ENCODE peak calls at places on chromosomes 13 and 19, in four cellular contexts. V is LoVo, Q is NCI-H1092 treated with DMSO at 0.1 percent for 48 hours, G is nucleus accumbens. I is an unnamed sample.

GRCh38 chr19:20558571-20558970 is 7.0 kb downstream of the ZNF737 start:
- DNase-seq in G (no peak), Q (no peak), V (no peak), I (no peak)

GRCh38 chr19:1080360-1081161 is 13.6 kb downstream of the ARHGAP45 start:
- DNase-seq in G (no peak), V (no peak), Q (no peak), I (no peak)

GRCh38 chr19:18225702-18226468 is at the start of gene PDE4C:
- DNase-seq in V (no peak), G (no peak), Q (no peak), I (no peak)

GRCh38 chr19:14479985-14480694 is 5.0 kb upstream of the PTGER1 start:
- DNase-seq in Q (no peak), V (no peak), G (no peak), I (no peak)

GRCh38 chr13:112968910-112969691 is at the start of gene MCF2L:
- DNase-seq in V (peak), Q (peak), G (peak), I (peak)

GRCh38 chr19:35216026-35216832 is 12.3 kb downstream of the FAM187B start:
- DNase-seq in Q (no peak), G (no peak), V (no peak), I (no peak)

GRCh38 chr19:10293637-10294367 is 4.0 kb downstream of the ICAM5 start:
- DNase-seq in G (no peak), V (no peak), Q (no peak), I (no peak)

GRCh38 chr19:57978586-57979289 is 4.4 kb upstream of the C19orf18 start:
- DNase-seq in V (no peak), G (no peak), Q (no peak), I (no peak)

GRCh38 chr19:55085923-55086715 is 10.4 kb downstream of the EPS8L1 start:
- DNase-seq in Q (no peak), G (no peak), V (no peak), I (no peak)

GRCh38 chr13:81671103-81671502 is 1330.2 kb upstream of the SPRY2 start:
- DNase-seq in Q (no peak), G (no peak), V (no peak), I (no peak)

GRCh38 chr19:40387151-40387550 is 2.8 kb downstream of the HIPK4 start:
- DNase-seq in V (no peak), Q (no peak), G (no peak), I (no peak)

GRCh38 chr19:37594982-37595382 is 306 bp downstream of the ZNF540 start:
- DNase-seq in V (no peak), G (no peak), Q (peak), I (peak)

GRCh38 chr19:46466536-46467199 is 4.7 kb downstream of the PNMA8A start:
- DNase-seq in Q (no peak), G (no peak), V (no peak), I (peak)

GRCh38 chr13:70604448-70604847 is 496.2 kb upstream of the KLHL1 start:
- DNase-seq in Q (no peak), G (no peak), V (no peak), I (no peak)

GRCh38 chr19:47012620-47013019 is 7.0 kb upstream of the NPAS1 start:
- DNase-seq in G (no peak), Q (no peak), V (no peak), I (no peak)

GRCh38 chr13:31913459-31913858 is 118.1 kb upstream of the FRY start:
- DNase-seq in Q (no peak), V (no peak), G (no peak), I (no peak)

GRCh38 chr13:66778461-66778860 is 451.7 kb downstream of the PCDH9 start:
- DNase-seq in G (no peak), V (no peak), Q (no peak), I (no peak)

GRCh38 chr13:107361666-107362065 is 793.7 kb upstream of the ARGLU1 start:
- DNase-seq in Q (no peak), G (no peak), V (no peak), I (no peak)

GRCh38 chr13:97386832-97387486 is 47.0 kb upstream of the RAP2A start:
- DNase-seq in Q (no peak), V (no peak), G (no peak), I (no peak)

GRCh38 chr19:44752123-44752815 is 3.8 kb downstream of the BCL3 start:
- DNase-seq in G (no peak), V (no peak), Q (no peak), I (no peak)

GRCh38 chr19:29417048-29417447 is 108.7 kb upstream of the VSTM2B start:
- DNase-seq in V (no peak), Q (no peak), G (no peak), I (no peak)

GRCh38 chr13:76799696-76800095 is 86.5 kb downstream of the KCTD12 start:
- DNase-seq in Q (peak), G (no peak), V (peak), I (no peak)

GRCh38 chr13:109344552-109345157 is 441.7 kb downstream of the IRS2 start:
- DNase-seq in V (peak), Q (no peak), G (no peak), I (peak)

GRCh38 chr19:55437410-55437809 is 5.7 kb downstream of the SHISA7 start:
- DNase-seq in G (no peak), V (peak), Q (no peak), I (no peak)

GRCh38 chr13:51869921-51870320 is 8.2 kb downstream of the CCDC70 start:
- DNase-seq in Q (no peak), V (no peak), G (no peak), I (no peak)

GRCh38 chr19:13093407-13094284 is 9.0 kb downstream of the LYL1 start:
- DNase-seq in G (peak), V (peak), Q (peak), I (peak)

GRCh38 chr19:35787227-35787799 is 11.9 kb downstream of the ARHGAP33 start:
- DNase-seq in V (no peak), Q (no peak), G (no peak), I (no peak)

GRCh38 chr13:113610266-113610665 is 25.7 kb downstream of the TFDP1 start:
- DNase-seq in Q (no peak), G (no peak), V (no peak), I (no peak)

GRCh38 chr13:21637296-21637695 is 33.3 kb upstream of the MICU2 start:
- DNase-seq in V (peak), G (no peak), Q (peak), I (no peak)

GRCh38 chr19:14561832-14562351 is 10.0 kb downstream of the NDUFB7 start:
- DNase-seq in V (no peak), G (peak), Q (peak), I (no peak)

GRCh38 chr19:39918183-39918651 is 16.2 kb downstream of the FCGBP start:
- DNase-seq in V (no peak), G (no peak), Q (no peak), I (no peak)

GRCh38 chr13:60574706-60575105 is 177.7 kb downstream of the TDRD3 start:
- DNase-seq in G (no peak), V (no peak), Q (no peak), I (no peak)

GRCh38 chr19:17183271-17183757 is 31.8 kb upstream of the USE1 start:
- DNase-seq in Q (no peak), G (no peak), V (no peak), I (no peak)

GRCh38 chr19:15283141-15283885 is 49.0 kb downstream of the BRD4 start:
- DNase-seq in G (peak), Q (no peak), V (peak), I (no peak)

GRCh38 chr13:60727140-60727539 is 330.1 kb downstream of the TDRD3 start:
- DNase-seq in G (no peak), Q (no peak), V (no peak), I (no peak)

GRCh38 chr19:49442793-49443365 is 1.6 kb upstream of the SLC17A7 start:
- DNase-seq in Q (no peak), G (no peak), V (peak), I (peak)

GRCh38 chr19:2041686-2042484 is 9.2 kb downstream of the MKNK2 start:
- DNase-seq in Q (peak), V (no peak), G (peak), I (peak)

I was measured in HFF-Myc.